ENCODE peak calls at places on chromosomes 13 and 19, in seven cellular contexts. S is RWPE1; W is CD4-positive, alpha-beta T cell; O is uterus; F is heart left ventricle; Q is foreskin fibroblast; L is H1. Z is an unnamed sample.

GRCh38 chr13:93318538-93318937 is 91.9 kb downstream of the GPC6 start:
- DNase-seq in S (no peak), L (no peak), Q (no peak), O (no peak), F (no peak), W (no peak), Z (no peak)

GRCh38 chr19:45640849-45641273 is 1.7 kb upstream of the EML2 start:
- DNase-seq in S (peak; percentile 79), L (peak; percentile 97), F (no peak), O (no peak), W (no peak), Q (no peak), Z (peak; percentile 73)

GRCh38 chr13:33793726-33794125 is 24.2 kb upstream of the RFC3 start:
- DNase-seq in O (no peak), Q (no peak), L (no peak), S (no peak), W (no peak), F (no peak), Z (no peak)

GRCh38 chr13:41034862-41035261 is 15.7 kb upstream of the ELF1 start:
- DNase-seq in W (no peak), F (no peak), S (no peak), O (no peak), L (no peak), Q (no peak), Z (no peak)

GRCh38 chr13:109971745-109972090 is 185.3 kb upstream of the IRS2 start:
- DNase-seq in F (no peak), O (no peak), Q (no peak), W (no peak), S (peak; percentile 17), L (no peak), Z (no peak)

GRCh38 chr13:60155978-60156377 is 7.8 kb downstream of the DIAPH3 start:
- DNase-seq in L (no peak), F (no peak), W (no peak), O (no peak), S (no peak), Q (no peak), Z (no peak)

GRCh38 chr13:99528547-99528946 is 27.3 kb downstream of the TM9SF2 start:
- DNase-seq in O (no peak), Q (no peak), W (peak; percentile 37), F (no peak), L (no peak), S (no peak), Z (peak; percentile 37)

GRCh38 chr19:35991731-35992450 is 3.1 kb upstream of the SDHAF1 start:
- DNase-seq in S (no peak), W (no peak), L (no peak), Q (no peak), O (no peak), F (no peak), Z (no peak)

GRCh38 chr19:2726160-2726855 is 5.1 kb upstream of the DIRAS1 start:
- DNase-seq in Q (no peak), W (no peak), F (no peak), O (no peak), L (no peak), S (no peak), Z (no peak)

GRCh38 chr19:2791876-2792275 is 6.6 kb downstream of the THOP1 start:
- DNase-seq in O (no peak), W (no peak), F (no peak), Q (no peak), L (no peak), S (no peak), Z (no peak)

GRCh38 chr19:494171-495046 is 1.9 kb upstream of the MADCAM1 start:
- DNase-seq in W (no peak), F (no peak), S (no peak), O (no peak), L (no peak), Q (no peak), Z (no peak)

GRCh38 chr19:46378268-46378667 is 31.4 kb downstream of the PPP5C start:
- DNase-seq in O (no peak), L (no peak), S (no peak), F (no peak), W (no peak), Q (peak; percentile 78), Z (no peak)

GRCh38 chr13:59982631-59983382 is 180.9 kb downstream of the DIAPH3 start:
- DNase-seq in L (no peak), Q (no peak), S (no peak), O (no peak), F (no peak), W (no peak), Z (no peak)

GRCh38 chr19:46035546-46035945 is 5.3 kb downstream of the IGFL4 start:
- DNase-seq in S (no peak), Q (no peak), L (no peak), O (no peak), F (no peak), W (no peak), Z (no peak)

GRCh38 chr13:60143775-60144174 is 20.0 kb downstream of the DIAPH3 start:
- DNase-seq in S (no peak), O (no peak), W (no peak), F (no peak), L (no peak), Q (no peak), Z (no peak)

GRCh38 chr19:45913874-45914830 is at the start of gene NANOS2:
- DNase-seq in O (no peak), F (no peak), S (no peak), Q (no peak), L (peak; percentile 91), W (no peak), Z (no peak)

GRCh38 chr13:52029569-52029968 is 5.1 kb downstream of the UTP14C start:
- DNase-seq in Q (no peak), S (no peak), F (no peak), W (no peak), O (no peak), L (no peak), Z (no peak)

GRCh38 chr13:27621116-27621365 is 651 bp upstream of the POLR1D start:
- DNase-seq in L (no peak), O (no peak), S (peak; percentile 36), Q (no peak), F (no peak), W (no peak), Z (peak; percentile 66)

GRCh38 chr19:40284501-40285352 is at the start of gene AKT2:
- DNase-seq in W (peak; percentile 12), Q (peak; percentile 42), O (no peak), F (peak; percentile 78), L (peak; percentile 98), S (no peak), Z (no peak)

GRCh38 chr19:17235618-17236413 is 9.8 kb downstream of the OCEL1 start:
- DNase-seq in O (peak; percentile 72), W (peak; percentile 74), S (peak; percentile 51), Q (peak; percentile 81), F (peak; percentile 84), L (peak; percentile 80), Z (peak; percentile 85)

DNA sequence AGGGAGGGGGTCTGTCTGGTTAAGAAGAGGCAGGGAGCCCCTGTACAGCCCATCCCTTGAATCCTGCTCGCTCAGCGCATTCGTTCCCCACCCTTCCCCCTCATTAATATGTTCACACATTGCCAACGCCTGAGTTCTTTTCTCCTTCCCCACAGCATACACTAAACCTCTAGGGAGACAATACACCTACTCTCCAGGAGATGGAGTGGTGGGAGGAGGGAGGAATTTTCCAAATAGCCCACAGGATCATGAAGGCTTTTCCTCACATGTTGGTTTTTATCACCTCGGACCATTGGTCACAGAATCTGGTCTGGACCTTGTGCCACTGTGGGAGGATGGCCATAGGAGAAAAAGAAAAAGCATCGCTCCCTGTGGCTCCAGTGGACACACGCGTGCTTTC is 294.9 kb downstream of the SHISA2 start:
- DNase-seq in W (no peak), O (no peak), F (no peak), Q (no peak), L (no peak), S (no peak), Z (no peak)
- TF ChIP-seq CTCF in W (no peak), O (no peak), F (no peak), Q (no peak), L (peak; percentile 42), S (no peak), Z (no peak)

DNA sequence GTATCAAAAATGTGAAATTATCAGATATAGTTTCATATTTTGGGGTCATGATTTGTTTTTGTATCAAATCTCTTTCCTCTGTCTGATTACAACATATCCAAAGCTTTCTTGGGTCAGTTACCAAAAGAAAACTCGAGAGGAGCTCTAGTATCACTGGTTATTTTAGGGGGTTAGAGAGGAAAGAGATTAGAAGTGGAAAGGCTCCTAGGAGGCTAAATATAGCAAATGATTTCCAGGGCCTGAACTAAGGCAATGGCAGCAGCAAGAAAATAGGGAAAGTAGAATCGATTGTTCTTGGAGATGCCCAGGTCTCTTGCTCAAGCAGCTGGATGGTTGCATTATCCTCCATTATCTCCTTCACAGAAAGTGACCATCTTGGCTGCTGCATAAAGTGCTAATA is 72.9 kb downstream of the NHLRC3 start:
- DNase-seq in W (no peak), O (no peak), Q (no peak), S (no peak), L (no peak), F (no peak), Z (no peak)
- TF ChIP-seq CTCF in W (no peak), O (no peak), Q (no peak), S (no peak), L (no peak), F (no peak), Z (no peak)

GRCh38 chr19:32675720-32676185 is at the start of gene RGS9BP:
- DNase-seq in S (peak; percentile 70), O (peak; percentile 73), Q (peak; percentile 78), W (peak; percentile 52), F (peak; percentile 93), L (peak; percentile 78), Z (peak; percentile 89)

GRCh38 chr19:32674959-32675719 is at the start of gene ANKRD27:
- DNase-seq in Q (peak; percentile 97), F (peak; percentile 99), S (peak; percentile 97), L (peak; percentile 99), W (peak; percentile 97), O (peak; percentile 98), Z (peak; percentile 99)

GRCh38 chr19:32676186-32676894 is 692 bp downstream of the RGS9BP start:
- DNase-seq in F (no peak), W (no peak), Q (no peak), S (no peak), L (peak; percentile 67), O (peak; percentile 23), Z (no peak)

GRCh38 chr19:32676895-32677359 is 1.3 kb downstream of the RGS9BP start:
- DNase-seq in F (no peak), S (no peak), L (no peak), O (no peak), W (no peak), Q (no peak), Z (no peak)

GRCh38 chr19:32677657-32678056 is 2.0 kb downstream of the RGS9BP start:
- DNase-seq in L (no peak), Q (no peak), F (no peak), O (no peak), W (no peak), S (no peak), Z (no peak)
- TF ChIP-seq CTCF in L (no peak), Q (no peak), F (no peak), O (no peak), W (no peak), S (no peak), Z (no peak)

GRCh38 chr19:54431255-54431838 is 16.1 kb downstream of the TTYH1 start:
- DNase-seq in L (no peak), W (no peak), S (no peak), Q (no peak), O (no peak), F (peak; percentile 79), Z (no peak)
- TF ChIP-seq CTCF in L (no peak), W (no peak), S (no peak), Q (no peak), O (no peak), F (no peak), Z (no peak)

Z was measured in mucosa of descending colon.